ENCODE peak calls at places on chromosomes 1 and 21, in seven cellular contexts. H is cardiac fibroblast, R is NCI-H774, N is astrocyte of the cerebellum, J is EL, C is NCI-H2171, Y is bronchial epithelial cell. M is an unnamed sample.

GRCh38 chr1:183454377-183454776 is 17.9 kb upstream of the SMG7 start:
- DNase-seq in C (no peak), R (no peak), N (no peak), Y (peak), H (peak), J (peak), M (no peak)

GRCh38 chr1:69700770-69701169 is 133.0 kb downstream of the LRRC7 start:
- DNase-seq in J (peak), Y (peak), N (no peak), R (no peak), H (peak), C (no peak), M (no peak)

GRCh38 chr1:59698386-59698785 is 116.4 kb upstream of the HOOK1 start:
- DNase-seq in R (no peak), C (no peak), H (no peak), Y (no peak), N (no peak), J (no peak), M (no peak)

GRCh38 chr1:94883688-94884087 is 43.2 kb downstream of the CNN3 start:
- DNase-seq in R (no peak), C (no peak), H (peak), N (peak), J (peak), Y (peak), M (no peak)

GRCh38 chr1:28811369-28811765 is 603 bp upstream of the OPRD1 start:
- DNase-seq in H (no peak), N (no peak), Y (no peak), R (no peak), J (no peak), C (no peak), M (no peak)

GRCh38 chr1:233075045-233075444 is 124.6 kb downstream of the NTPCR start:
- DNase-seq in Y (peak), R (no peak), N (peak), J (peak), C (no peak), H (peak), M (no peak)

GRCh38 chr1:244326757-244327156 is 125.0 kb downstream of the ADSS2 start:
- DNase-seq in N (no peak), H (no peak), C (no peak), Y (no peak), R (peak), J (no peak), M (peak)

GRCh38 chr21:35232545-35233176 is 183.6 kb upstream of the RUNX1 start:
- DNase-seq in J (peak), R (no peak), H (peak), N (peak), Y (peak), C (no peak), M (no peak)

GRCh38 chr1:18941221-18942141 is 15.0 kb downstream of the IFFO2 start:
- DNase-seq in Y (peak), H (peak), N (peak), R (no peak), J (no peak), C (peak), M (no peak)

GRCh38 chr1:35598895-35599294 is 25.8 kb downstream of the TFAP2E start:
- DNase-seq in Y (no peak), C (no peak), R (no peak), J (peak), H (no peak), N (no peak), M (no peak)

GRCh38 chr1:54532033-54532432 is 16.0 kb upstream of the ACOT11 start:
- DNase-seq in H (no peak), J (no peak), N (no peak), Y (no peak), C (no peak), R (no peak), M (no peak)

M was measured in NCI-H1930.